ENCODE peak calls at places on chromosome 22, in seven cellular contexts. One of them, this sample, is unnamed.

GRCh38 chr22:49396817-49397216 is 430.9 kb downstream of the BRD1 start:
- DNase-seq in T-helper 1 cell: no peak
- DNase-seq in H1: no peak
- DNase-seq in endothelial cell of umbilical vein: no peak
- DNase-seq in stimulated activated CD8-positive, alpha-beta memory T cell treated with anti-CD3 and anti-CD28 coated beads, Interleukin-7, amount 100 ng/mL, for 4 hours: no peak
- DNase-seq in C1 segment of cervical spinal cord: no peak
- DNase-seq in right cardiac atrium: no peak
- DNase-seq in this sample: no peak

GRCh38 chr22:29313126-29314071 is 2.1 kb downstream of the RASL10A start:
- DNase-seq in endothelial cell of umbilical vein: peak
- DNase-seq in stimulated activated CD8-positive, alpha-beta memory T cell treated with anti-CD3 and anti-CD28 coated beads, Interleukin-7, amount 100 ng/mL, for 4 hours: no peak
- DNase-seq in H1: peak
- DNase-seq in C1 segment of cervical spinal cord: no peak
- DNase-seq in T-helper 1 cell: no peak
- DNase-seq in right cardiac atrium: peak
- DNase-seq in this sample: peak

GRCh38 chr22:50048836-50049235 is 9.3 kb downstream of the TTLL8 start:
- DNase-seq in T-helper 1 cell: no peak
- DNase-seq in stimulated activated CD8-positive, alpha-beta memory T cell treated with anti-CD3 and anti-CD28 coated beads, Interleukin-7, amount 100 ng/mL, for 4 hours: no peak
- DNase-seq in endothelial cell of umbilical vein: no peak
- DNase-seq in H1: no peak
- DNase-seq in right cardiac atrium: peak
- DNase-seq in C1 segment of cervical spinal cord: no peak
- DNase-seq in this sample: no peak

GRCh38 chr22:19228174-19228573 is 49.6 kb upstream of the SLC25A1 start:
- DNase-seq in stimulated activated CD8-positive, alpha-beta memory T cell treated with anti-CD3 and anti-CD28 coated beads, Interleukin-7, amount 100 ng/mL, for 4 hours: no peak
- DNase-seq in T-helper 1 cell: no peak
- DNase-seq in right cardiac atrium: no peak
- DNase-seq in C1 segment of cervical spinal cord: peak
- DNase-seq in H1: no peak
- DNase-seq in endothelial cell of umbilical vein: no peak
- DNase-seq in this sample: no peak

GRCh38 chr22:43473441-43473840 is 61.6 kb downstream of the MPPED1 start:
- DNase-seq in T-helper 1 cell: no peak
- DNase-seq in right cardiac atrium: no peak
- DNase-seq in endothelial cell of umbilical vein: no peak
- DNase-seq in C1 segment of cervical spinal cord: no peak
- DNase-seq in H1: no peak
- DNase-seq in stimulated activated CD8-positive, alpha-beta memory T cell treated with anti-CD3 and anti-CD28 coated beads, Interleukin-7, amount 100 ng/mL, for 4 hours: no peak
- DNase-seq in this sample: no peak

GRCh38 chr22:50610581-50610980 is 10.0 kb downstream of the MAPK8IP2 start:
- DNase-seq in C1 segment of cervical spinal cord: no peak
- DNase-seq in T-helper 1 cell: no peak
- DNase-seq in endothelial cell of umbilical vein: no peak
- DNase-seq in stimulated activated CD8-positive, alpha-beta memory T cell treated with anti-CD3 and anti-CD28 coated beads, Interleukin-7, amount 100 ng/mL, for 4 hours: no peak
- DNase-seq in right cardiac atrium: no peak
- DNase-seq in H1: no peak
- DNase-seq in this sample: no peak

GRCh38 chr22:40008726-40009125 is 14.0 kb downstream of the FAM83F start:
- DNase-seq in T-helper 1 cell: no peak
- DNase-seq in C1 segment of cervical spinal cord: no peak
- DNase-seq in right cardiac atrium: no peak
- DNase-seq in endothelial cell of umbilical vein: no peak
- DNase-seq in H1: no peak
- DNase-seq in stimulated activated CD8-positive, alpha-beta memory T cell treated with anti-CD3 and anti-CD28 coated beads, Interleukin-7, amount 100 ng/mL, for 4 hours: no peak
- DNase-seq in this sample: no peak

GRCh38 chr22:42316988-42317387 is 46.5 kb upstream of the TCF20 start:
- DNase-seq in stimulated activated CD8-positive, alpha-beta memory T cell treated with anti-CD3 and anti-CD28 coated beads, Interleukin-7, amount 100 ng/mL, for 4 hours: peak
- DNase-seq in endothelial cell of umbilical vein: no peak
- DNase-seq in H1: no peak
- DNase-seq in C1 segment of cervical spinal cord: no peak
- DNase-seq in T-helper 1 cell: peak
- DNase-seq in right cardiac atrium: no peak
- DNase-seq in this sample: no peak

GRCh38 chr22:20459862-20460261 is 22.2 kb upstream of the SCARF2 start:
- DNase-seq in T-helper 1 cell: no peak
- DNase-seq in C1 segment of cervical spinal cord: no peak
- DNase-seq in right cardiac atrium: no peak
- DNase-seq in stimulated activated CD8-positive, alpha-beta memory T cell treated with anti-CD3 and anti-CD28 coated beads, Interleukin-7, amount 100 ng/mL, for 4 hours: no peak
- DNase-seq in endothelial cell of umbilical vein: no peak
- DNase-seq in H1: no peak
- DNase-seq in this sample: no peak

GRCh38 chr22:31148953-31149627 is 8.8 kb upstream of the PLA2G3 start:
- DNase-seq in T-helper 1 cell: no peak
- DNase-seq in endothelial cell of umbilical vein: peak
- DNase-seq in H1: peak
- DNase-seq in right cardiac atrium: peak
- DNase-seq in stimulated activated CD8-positive, alpha-beta memory T cell treated with anti-CD3 and anti-CD28 coated beads, Interleukin-7, amount 100 ng/mL, for 4 hours: no peak
- DNase-seq in C1 segment of cervical spinal cord: no peak
- DNase-seq in this sample: peak

GRCh38 chr22:43435851-43436535 is 24.2 kb downstream of the MPPED1 start:
- DNase-seq in stimulated activated CD8-positive, alpha-beta memory T cell treated with anti-CD3 and anti-CD28 coated beads, Interleukin-7, amount 100 ng/mL, for 4 hours: no peak
- DNase-seq in H1: no peak
- DNase-seq in endothelial cell of umbilical vein: no peak
- DNase-seq in T-helper 1 cell: no peak
- DNase-seq in right cardiac atrium: no peak
- DNase-seq in C1 segment of cervical spinal cord: no peak
- DNase-seq in this sample: no peak

GRCh38 chr22:25736378-25737011 is 5.5 kb upstream of the MYO18B start:
- DNase-seq in H1: no peak
- DNase-seq in right cardiac atrium: no peak
- DNase-seq in stimulated activated CD8-positive, alpha-beta memory T cell treated with anti-CD3 and anti-CD28 coated beads, Interleukin-7, amount 100 ng/mL, for 4 hours: peak
- DNase-seq in C1 segment of cervical spinal cord: no peak
- DNase-seq in endothelial cell of umbilical vein: no peak
- DNase-seq in T-helper 1 cell: no peak
- DNase-seq in this sample: no peak

This sample was measured in heart left ventricle.